ENCODE peak calls at places on chromosomes 5 and 9, in nine cellular contexts. One of them, this sample, is unnamed.

GRCh38 chr5:646396-647201 is 34.5 kb downstream of the CEP72 start:
- ATAC-seq in activated B cell treated with CpG ODN at 0.5 μM for 24 hours: no peak
- ATAC-seq in omental fat pad: no peak
- ATAC-seq in HCT116: no peak
- ATAC-seq in effector memory CD8-positive, alpha-beta T cell: no peak
- ATAC-seq in activated naive CD8-positive, alpha-beta T cell treated with anti-CD3 and anti-CD28 coated beads, Interleukin-2, amount 50 U/mL, for 24 hours: peak; percentile 24
- ATAC-seq in aorta: peak; percentile 11
- ATAC-seq in left colon: no peak
- ATAC-seq in left lung: no peak
- ATAC-seq in this sample: no peak

GRCh38 chr5:133111299-133111698 is 59.5 kb downstream of the HSPA4 start:
- ATAC-seq in omental fat pad: peak; percentile 82
- ATAC-seq in aorta: peak; percentile 90
- ATAC-seq in left colon: peak; percentile 85
- ATAC-seq in activated B cell treated with CpG ODN at 0.5 μM for 24 hours: peak; percentile 53
- ATAC-seq in HCT116: peak; percentile 89
- ATAC-seq in effector memory CD8-positive, alpha-beta T cell: peak; percentile 66
- ATAC-seq in left lung: peak; percentile 90
- ATAC-seq in activated naive CD8-positive, alpha-beta T cell treated with anti-CD3 and anti-CD28 coated beads, Interleukin-2, amount 50 U/mL, for 24 hours: peak; percentile 63
- ATAC-seq in this sample: peak; percentile 73

GRCh38 chr9:17318821-17319320 is 184.0 kb downstream of the CNTLN start:
- ATAC-seq in activated naive CD8-positive, alpha-beta T cell treated with anti-CD3 and anti-CD28 coated beads, Interleukin-2, amount 50 U/mL, for 24 hours: no peak
- ATAC-seq in omental fat pad: no peak
- ATAC-seq in activated B cell treated with CpG ODN at 0.5 μM for 24 hours: no peak
- ATAC-seq in aorta: no peak
- ATAC-seq in left lung: no peak
- ATAC-seq in effector memory CD8-positive, alpha-beta T cell: no peak
- ATAC-seq in HCT116: no peak
- ATAC-seq in left colon: no peak
- ATAC-seq in this sample: no peak

GRCh38 chr5:40383719-40384651 is 295.7 kb upstream of the PTGER4 start:
- ATAC-seq in activated B cell treated with CpG ODN at 0.5 μM for 24 hours: peak; percentile 15
- ATAC-seq in activated naive CD8-positive, alpha-beta T cell treated with anti-CD3 and anti-CD28 coated beads, Interleukin-2, amount 50 U/mL, for 24 hours: peak; percentile 90
- ATAC-seq in left colon: no peak
- ATAC-seq in left lung: no peak
- ATAC-seq in HCT116: no peak
- ATAC-seq in omental fat pad: no peak
- ATAC-seq in aorta: no peak
- ATAC-seq in effector memory CD8-positive, alpha-beta T cell: peak; percentile 43
- ATAC-seq in this sample: no peak

GRCh38 chr5:125176005-125176390 is 429.6 kb upstream of the ZNF608 start:
- ATAC-seq in activated B cell treated with CpG ODN at 0.5 μM for 24 hours: no peak
- ATAC-seq in left lung: no peak
- ATAC-seq in effector memory CD8-positive, alpha-beta T cell: no peak
- ATAC-seq in aorta: no peak
- ATAC-seq in left colon: peak; percentile 95
- ATAC-seq in omental fat pad: no peak
- ATAC-seq in HCT116: no peak
- ATAC-seq in activated naive CD8-positive, alpha-beta T cell treated with anti-CD3 and anti-CD28 coated beads, Interleukin-2, amount 50 U/mL, for 24 hours: no peak
- ATAC-seq in this sample: no peak

GRCh38 chr9:4620881-4621555 is 41.1 kb upstream of the PLPP6 start:
- ATAC-seq in effector memory CD8-positive, alpha-beta T cell: no peak
- ATAC-seq in activated B cell treated with CpG ODN at 0.5 μM for 24 hours: no peak
- ATAC-seq in activated naive CD8-positive, alpha-beta T cell treated with anti-CD3 and anti-CD28 coated beads, Interleukin-2, amount 50 U/mL, for 24 hours: peak; percentile 86
- ATAC-seq in left lung: no peak
- ATAC-seq in left colon: no peak
- ATAC-seq in HCT116: no peak
- ATAC-seq in aorta: no peak
- ATAC-seq in omental fat pad: no peak
- ATAC-seq in this sample: no peak

GRCh38 chr5:57816108-57816507 is 333.5 kb upstream of the ACTBL2 start:
- ATAC-seq in effector memory CD8-positive, alpha-beta T cell: no peak
- ATAC-seq in activated B cell treated with CpG ODN at 0.5 μM for 24 hours: no peak
- ATAC-seq in activated naive CD8-positive, alpha-beta T cell treated with anti-CD3 and anti-CD28 coated beads, Interleukin-2, amount 50 U/mL, for 24 hours: no peak
- ATAC-seq in left colon: no peak
- ATAC-seq in HCT116: peak; percentile 84
- ATAC-seq in left lung: no peak
- ATAC-seq in aorta: no peak
- ATAC-seq in omental fat pad: peak; percentile 77
- ATAC-seq in this sample: no peak

GRCh38 chr5:163373401-163374066 is 63.9 kb upstream of the CCNG1 start:
- ATAC-seq in aorta: no peak
- ATAC-seq in omental fat pad: no peak
- ATAC-seq in activated naive CD8-positive, alpha-beta T cell treated with anti-CD3 and anti-CD28 coated beads, Interleukin-2, amount 50 U/mL, for 24 hours: no peak
- ATAC-seq in left colon: peak; percentile 93
- ATAC-seq in HCT116: no peak
- ATAC-seq in effector memory CD8-positive, alpha-beta T cell: no peak
- ATAC-seq in activated B cell treated with CpG ODN at 0.5 μM for 24 hours: no peak
- ATAC-seq in left lung: no peak
- ATAC-seq in this sample: no peak

GRCh38 chr5:157594237-157594636 is 18.7 kb upstream of the ADAM19 start:
- ATAC-seq in effector memory CD8-positive, alpha-beta T cell: no peak
- ATAC-seq in omental fat pad: no peak
- ATAC-seq in activated B cell treated with CpG ODN at 0.5 μM for 24 hours: no peak
- ATAC-seq in left lung: no peak
- ATAC-seq in left colon: no peak
- ATAC-seq in aorta: no peak
- ATAC-seq in activated naive CD8-positive, alpha-beta T cell treated with anti-CD3 and anti-CD28 coated beads, Interleukin-2, amount 50 U/mL, for 24 hours: peak; percentile 72
- ATAC-seq in HCT116: no peak
- ATAC-seq in this sample: no peak

GRCh38 chr9:86454701-86455402 is 100.6 kb upstream of the TUT7 start:
- ATAC-seq in activated B cell treated with CpG ODN at 0.5 μM for 24 hours: no peak
- ATAC-seq in left colon: no peak
- ATAC-seq in activated naive CD8-positive, alpha-beta T cell treated with anti-CD3 and anti-CD28 coated beads, Interleukin-2, amount 50 U/mL, for 24 hours: no peak
- ATAC-seq in omental fat pad: peak; percentile 45
- ATAC-seq in left lung: no peak
- ATAC-seq in HCT116: no peak
- ATAC-seq in aorta: no peak
- ATAC-seq in effector memory CD8-positive, alpha-beta T cell: no peak
- ATAC-seq in this sample: no peak

GRCh38 chr9:20255052-20255451 is 367.2 kb downstream of the MLLT3 start:
- ATAC-seq in activated naive CD8-positive, alpha-beta T cell treated with anti-CD3 and anti-CD28 coated beads, Interleukin-2, amount 50 U/mL, for 24 hours: peak; percentile 86
- ATAC-seq in left colon: no peak
- ATAC-seq in effector memory CD8-positive, alpha-beta T cell: no peak
- ATAC-seq in HCT116: no peak
- ATAC-seq in left lung: no peak
- ATAC-seq in activated B cell treated with CpG ODN at 0.5 μM for 24 hours: no peak
- ATAC-seq in aorta: no peak
- ATAC-seq in omental fat pad: no peak
- ATAC-seq in this sample: no peak

GRCh38 chr5:88944751-88945507 is 61.9 kb upstream of the MEF2C start:
- ATAC-seq in omental fat pad: no peak
- ATAC-seq in activated B cell treated with CpG ODN at 0.5 μM for 24 hours: no peak
- ATAC-seq in effector memory CD8-positive, alpha-beta T cell: no peak
- ATAC-seq in aorta: no peak
- ATAC-seq in activated naive CD8-positive, alpha-beta T cell treated with anti-CD3 and anti-CD28 coated beads, Interleukin-2, amount 50 U/mL, for 24 hours: no peak
- ATAC-seq in left lung: no peak
- ATAC-seq in HCT116: no peak
- ATAC-seq in left colon: no peak
- ATAC-seq in this sample: no peak

GRCh38 chr9:2838984-2839367 is 4.9 kb downstream of the PUM3 start:
- ATAC-seq in aorta: no peak
- ATAC-seq in HCT116: no peak
- ATAC-seq in activated B cell treated with CpG ODN at 0.5 μM for 24 hours: no peak
- ATAC-seq in omental fat pad: no peak
- ATAC-seq in effector memory CD8-positive, alpha-beta T cell: no peak
- ATAC-seq in left colon: no peak
- ATAC-seq in activated naive CD8-positive, alpha-beta T cell treated with anti-CD3 and anti-CD28 coated beads, Interleukin-2, amount 50 U/mL, for 24 hours: no peak
- ATAC-seq in left lung: no peak
- ATAC-seq in this sample: no peak

GRCh38 chr9:96646081-96646991 is 8.8 kb downstream of the PRXL2C start:
- ATAC-seq in left colon: no peak
- ATAC-seq in left lung: peak; percentile 83
- ATAC-seq in activated naive CD8-positive, alpha-beta T cell treated with anti-CD3 and anti-CD28 coated beads, Interleukin-2, amount 50 U/mL, for 24 hours: no peak
- ATAC-seq in effector memory CD8-positive, alpha-beta T cell: no peak
- ATAC-seq in omental fat pad: peak; percentile 65
- ATAC-seq in aorta: no peak
- ATAC-seq in activated B cell treated with CpG ODN at 0.5 μM for 24 hours: peak; percentile 28
- ATAC-seq in HCT116: no peak
- ATAC-seq in this sample: peak; percentile 92

GRCh38 chr5:89233462-89233861 is 350.5 kb upstream of the MEF2C start:
- ATAC-seq in left colon: no peak
- ATAC-seq in aorta: no peak
- ATAC-seq in omental fat pad: no peak
- ATAC-seq in activated B cell treated with CpG ODN at 0.5 μM for 24 hours: no peak
- ATAC-seq in effector memory CD8-positive, alpha-beta T cell: no peak
- ATAC-seq in left lung: no peak
- ATAC-seq in activated naive CD8-positive, alpha-beta T cell treated with anti-CD3 and anti-CD28 coated beads, Interleukin-2, amount 50 U/mL, for 24 hours: no peak
- ATAC-seq in HCT116: no peak
- ATAC-seq in this sample: no peak

GRCh38 chr5:156584856-156585255 is 257.9 kb downstream of the SGCD start:
- ATAC-seq in aorta: peak; percentile 83
- ATAC-seq in HCT116: no peak
- ATAC-seq in left lung: no peak
- ATAC-seq in left colon: no peak
- ATAC-seq in activated naive CD8-positive, alpha-beta T cell treated with anti-CD3 and anti-CD28 coated beads, Interleukin-2, amount 50 U/mL, for 24 hours: no peak
- ATAC-seq in omental fat pad: no peak
- ATAC-seq in effector memory CD8-positive, alpha-beta T cell: no peak
- ATAC-seq in activated B cell treated with CpG ODN at 0.5 μM for 24 hours: no peak
- ATAC-seq in this sample: peak; percentile 55

GRCh38 chr5:116441223-116441622 is 133.4 kb downstream of the SEMA6A start:
- ATAC-seq in activated naive CD8-positive, alpha-beta T cell treated with anti-CD3 and anti-CD28 coated beads, Interleukin-2, amount 50 U/mL, for 24 hours: no peak
- ATAC-seq in left lung: no peak
- ATAC-seq in left colon: peak; percentile 12
- ATAC-seq in effector memory CD8-positive, alpha-beta T cell: no peak
- ATAC-seq in aorta: no peak
- ATAC-seq in activated B cell treated with CpG ODN at 0.5 μM for 24 hours: no peak
- ATAC-seq in HCT116: no peak
- ATAC-seq in omental fat pad: no peak
- ATAC-seq in this sample: no peak

GRCh38 chr9:127919253-127919815 is 2.5 kb upstream of the ST6GALNAC4 start:
- ATAC-seq in HCT116: peak; percentile 60
- ATAC-seq in left lung: peak; percentile 60
- ATAC-seq in aorta: peak; percentile 27
- ATAC-seq in omental fat pad: peak; percentile 76
- ATAC-seq in effector memory CD8-positive, alpha-beta T cell: no peak
- ATAC-seq in left colon: peak; percentile 61
- ATAC-seq in activated B cell treated with CpG ODN at 0.5 μM for 24 hours: no peak
- ATAC-seq in activated naive CD8-positive, alpha-beta T cell treated with anti-CD3 and anti-CD28 coated beads, Interleukin-2, amount 50 U/mL, for 24 hours: peak; percentile 22
- ATAC-seq in this sample: peak; percentile 83